ENCODE peak calls at places on chromosomes 16 and 17, in four cellular contexts. One of them, this sample, is unnamed.

GRCh38 chr17:8673621-8674020 is 43.1 kb upstream of the MYH10 start:
- DNase-seq in NCI-H748 treated with DMSO at 0.1 percent for 48 hours: no peak
- DNase-seq in GM13976: no peak
- DNase-seq in stimulated activated CD4-positive, alpha-beta T cell treated with anti-CD3 and anti-CD28 coated beads, Interleukin-15, amount 100 ng/mL, for 48 hours: no peak
- DNase-seq in this sample: no peak

GRCh38 chr17:6041261-6041660 is 28.9 kb upstream of the WSCD1 start:
- DNase-seq in NCI-H748 treated with DMSO at 0.1 percent for 48 hours: peak
- DNase-seq in GM13976: no peak
- DNase-seq in stimulated activated CD4-positive, alpha-beta T cell treated with anti-CD3 and anti-CD28 coated beads, Interleukin-15, amount 100 ng/mL, for 48 hours: no peak
- DNase-seq in this sample: no peak

GRCh38 chr17:44354582-44355309 is 8.9 kb downstream of the FAM171A2 start:
- DNase-seq in NCI-H748 treated with DMSO at 0.1 percent for 48 hours: no peak
- DNase-seq in GM13976: peak
- DNase-seq in stimulated activated CD4-positive, alpha-beta T cell treated with anti-CD3 and anti-CD28 coated beads, Interleukin-15, amount 100 ng/mL, for 48 hours: no peak
- DNase-seq in this sample: no peak

GRCh38 chr16:56998861-56999260 is 9.5 kb downstream of the NLRC5 start:
- DNase-seq in NCI-H748 treated with DMSO at 0.1 percent for 48 hours: no peak
- DNase-seq in GM13976: no peak
- DNase-seq in stimulated activated CD4-positive, alpha-beta T cell treated with anti-CD3 and anti-CD28 coated beads, Interleukin-15, amount 100 ng/mL, for 48 hours: no peak
- DNase-seq in this sample: no peak

GRCh38 chr17:32671891-32672290 is 185.1 kb downstream of the CDK5R1 start:
- DNase-seq in NCI-H748 treated with DMSO at 0.1 percent for 48 hours: no peak
- DNase-seq in GM13976: no peak
- DNase-seq in stimulated activated CD4-positive, alpha-beta T cell treated with anti-CD3 and anti-CD28 coated beads, Interleukin-15, amount 100 ng/mL, for 48 hours: no peak
- DNase-seq in this sample: no peak

GRCh38 chr16:84610385-84610784 is 7.5 kb downstream of the COTL1 start:
- DNase-seq in NCI-H748 treated with DMSO at 0.1 percent for 48 hours: no peak
- DNase-seq in GM13976: no peak
- DNase-seq in stimulated activated CD4-positive, alpha-beta T cell treated with anti-CD3 and anti-CD28 coated beads, Interleukin-15, amount 100 ng/mL, for 48 hours: no peak
- DNase-seq in this sample: no peak

GRCh38 chr16:50271148-50272041 is 5.0 kb downstream of the ADCY7 start:
- DNase-seq in NCI-H748 treated with DMSO at 0.1 percent for 48 hours: no peak
- DNase-seq in GM13976: no peak
- DNase-seq in stimulated activated CD4-positive, alpha-beta T cell treated with anti-CD3 and anti-CD28 coated beads, Interleukin-15, amount 100 ng/mL, for 48 hours: no peak
- DNase-seq in this sample: no peak

GRCh38 chr16:78952630-78953029 is 647.9 kb downstream of the MAF start:
- DNase-seq in NCI-H748 treated with DMSO at 0.1 percent for 48 hours: no peak
- DNase-seq in GM13976: no peak
- DNase-seq in stimulated activated CD4-positive, alpha-beta T cell treated with anti-CD3 and anti-CD28 coated beads, Interleukin-15, amount 100 ng/mL, for 48 hours: no peak
- DNase-seq in this sample: no peak

This sample was measured in NCI-H1436 treated with DMSO at 0.1 percent for 48 hours.